ENCODE peak calls at places on chromosomes 12 and 14, in ten cellular contexts. Y is CD4-positive, alpha-beta T cell; P is left ventricle myocardium inferior; D is bronchial epithelial cell; R is fibroblast of the aortic adventitia; B is fibroblast of mammary gland; A is stomach; X is ascending aorta; V is HCT116; U is uterus. Z is an unnamed sample.

GRCh38 chr12:92574046-92574783 is 128.6 kb upstream of the PLEKHG7 start:
- DNase-seq in Y (no peak), P (no peak), D (peak; percentile 59), R (no peak), B (peak; percentile 31), A (no peak), X (no peak), V (peak; percentile 27), U (no peak), Z (no peak)

GRCh38 chr12:106645074-106645421 is 62.2 kb downstream of the RFX4 start:
- DNase-seq in Y (no peak), P (peak; percentile 59), D (peak; percentile 10), R (no peak), B (peak; percentile 7), A (peak; percentile 71), X (no peak), V (no peak), U (no peak), Z (no peak)

GRCh38 chr14:75476274-75476995 is 45.8 kb upstream of the BATF start:
- DNase-seq in Y (no peak), P (no peak), D (no peak), R (no peak), B (no peak), A (peak; percentile 17), X (no peak), V (no peak), U (no peak), Z (no peak)

GRCh38 chr12:52074006-52074405 is 4.2 kb downstream of the ATG101 start:
- DNase-seq in Y (no peak), P (peak; percentile 70), D (no peak), R (peak; percentile 31), B (peak; percentile 88), A (peak; percentile 78), X (no peak), V (no peak), U (no peak), Z (no peak)

GRCh38 chr12:97024393-97024792 is 117.3 kb downstream of the NEDD1 start:
- DNase-seq in Y (no peak), P (no peak), D (no peak), R (no peak), B (no peak), A (no peak), X (no peak), V (no peak), U (no peak), Z (no peak)

GRCh38 chr12:120399531-120399930 is 30.6 kb upstream of the MSI1 start:
- DNase-seq in Y (no peak), P (no peak), D (peak; percentile 35), R (peak; percentile 43), B (peak; percentile 54), A (no peak), X (no peak), V (no peak), U (no peak), Z (no peak)

GRCh38 chr14:39302124-39302810 is 68.6 kb downstream of the MIA2 start:
- DNase-seq in Y (no peak), P (no peak), D (peak; percentile 18), R (no peak), B (peak; percentile 4), A (no peak), X (no peak), V (no peak), U (no peak), Z (no peak)

GRCh38 chr12:15603461-15604085 is 185.6 kb downstream of the EPS8 start:
- DNase-seq in Y (no peak), P (no peak), D (no peak), R (no peak), B (no peak), A (no peak), X (no peak), V (no peak), U (no peak), Z (no peak)

GRCh38 chr14:68379510-68380303 is 413.2 kb downstream of the ZFP36L1 start:
- DNase-seq in Y (no peak), P (no peak), D (no peak), R (no peak), B (no peak), A (no peak), X (no peak), V (no peak), U (no peak), Z (no peak)

GRCh38 chr12:94149781-94150482 is 1.6 kb downstream of the PLXNC1 start:
- DNase-seq in Y (no peak), P (peak; percentile 34), D (no peak), R (no peak), B (peak; percentile 25), A (peak; percentile 28), X (peak; percentile 70), V (no peak), U (peak; percentile 60), Z (peak; percentile 40)

GRCh38 chr12:124371366-124371765 is 76.5 kb downstream of the RFLNA start:
- DNase-seq in Y (no peak), P (no peak), D (no peak), R (no peak), B (no peak), A (no peak), X (no peak), V (no peak), U (no peak), Z (no peak)

GRCh38 chr12:106601031-106601430 is 18.2 kb downstream of the RFX4 start:
- DNase-seq in Y (no peak), P (no peak), D (no peak), R (no peak), B (no peak), A (no peak), X (no peak), V (no peak), U (no peak), Z (no peak)

GRCh38 chr12:114916124-114916523 is 232.1 kb upstream of the TBX3 start:
- DNase-seq in Y (no peak), P (no peak), D (no peak), R (peak; percentile 81), B (peak; percentile 99), A (no peak), X (no peak), V (no peak), U (no peak), Z (no peak)

GRCh38 chr12:132310181-132311040 is 19.0 kb downstream of the GALNT9 start:
- DNase-seq in Y (no peak), P (no peak), D (no peak), R (no peak), B (no peak), A (no peak), X (no peak), V (no peak), U (no peak), Z (no peak)

GRCh38 chr14:30005114-30005698 is 77.6 kb upstream of the PRKD1 start:
- DNase-seq in Y (no peak), P (no peak), D (peak; percentile 65), R (peak; percentile 82), B (peak; percentile 81), A (no peak), X (no peak), V (no peak), U (no peak), Z (no peak)

GRCh38 chr12:51386361-51386760 is 4.8 kb downstream of the GALNT6 start:
- DNase-seq in Y (no peak), P (no peak), D (peak; percentile 58), R (no peak), B (no peak), A (no peak), X (no peak), V (no peak), U (no peak), Z (no peak)

GRCh38 chr14:98208074-98208675 is 1063.8 kb downstream of the BCL11B start:
- DNase-seq in Y (no peak), P (no peak), D (no peak), R (no peak), B (no peak), A (no peak), X (no peak), V (no peak), U (no peak), Z (no peak)
- TF ChIP-seq CTCF in Y (no peak), P (no peak), D (no peak), R (no peak), B (no peak), A (no peak), X (no peak), V (no peak), U (no peak), Z (no peak)

GRCh38 chr12:54012631-54013398 is 4.0 kb downstream of the HOXC8 start:
- DNase-seq in Y (no peak), P (no peak), D (no peak), R (no peak), B (peak; percentile 51), A (no peak), X (no peak), V (no peak), U (no peak), Z (no peak)
- TF ChIP-seq CTCF in Y (no peak), P (no peak), D (no peak), R (no peak), B (peak; percentile 2), A (no peak), X (no peak), V (no peak), U (no peak), Z (no peak)

DNA sequence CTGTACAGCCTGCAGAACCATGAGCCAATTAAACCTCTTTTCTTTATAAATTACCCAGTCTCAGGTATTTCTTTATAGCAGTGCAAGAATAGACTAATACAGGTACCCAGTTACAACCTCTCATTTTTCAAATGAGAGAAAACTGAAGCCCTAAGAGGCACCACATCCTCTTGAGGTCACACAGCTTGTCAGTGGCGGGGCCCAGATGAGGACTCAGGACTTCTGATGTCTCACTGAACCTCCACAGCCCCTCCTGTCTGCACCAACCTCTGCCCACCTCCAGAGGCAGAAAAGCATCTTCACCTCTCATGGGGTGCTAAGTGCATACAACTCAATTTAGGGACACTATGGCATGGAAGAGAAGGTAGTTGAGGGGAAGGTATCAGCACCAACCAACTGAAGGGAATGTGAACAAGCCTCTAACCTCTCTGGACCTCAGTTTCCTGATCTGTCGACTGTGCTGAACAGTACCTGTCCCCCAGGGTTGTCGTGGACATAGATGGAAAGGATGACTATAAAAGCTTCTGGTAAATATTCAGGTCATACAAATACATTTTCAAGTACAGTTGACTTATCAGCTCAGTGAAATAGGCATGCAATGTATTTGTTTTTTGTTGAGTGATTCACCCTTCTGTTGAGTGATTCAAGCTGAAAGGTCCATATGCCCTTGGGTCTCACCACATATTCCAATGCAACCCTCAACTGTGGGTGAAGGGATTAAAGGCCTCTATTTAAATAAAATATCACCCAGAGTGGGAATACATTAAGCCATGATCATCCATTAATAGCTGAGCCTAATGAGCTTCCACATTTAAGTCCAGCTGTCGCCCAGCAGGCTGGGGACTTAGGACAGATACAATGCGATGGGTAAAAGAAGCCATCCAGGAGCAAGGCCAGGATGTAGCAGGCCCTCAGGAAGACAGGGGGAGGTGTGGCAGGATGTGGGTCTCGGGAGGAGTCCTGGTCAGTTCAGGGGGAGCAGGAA is 120.4 kb downstream of the CRACR2A start:
- DNase-seq in Y (no peak), P (no peak), D (peak; percentile 45), R (peak; percentile 20), B (peak; percentile 38), A (no peak), X (no peak), V (no peak), U (no peak), Z (no peak)
- TF ChIP-seq CTCF in Y (no peak), P (no peak), D (no peak), R (no peak), B (no peak), A (no peak), X (no peak), V (no peak), U (no peak), Z (no peak)

DNA sequence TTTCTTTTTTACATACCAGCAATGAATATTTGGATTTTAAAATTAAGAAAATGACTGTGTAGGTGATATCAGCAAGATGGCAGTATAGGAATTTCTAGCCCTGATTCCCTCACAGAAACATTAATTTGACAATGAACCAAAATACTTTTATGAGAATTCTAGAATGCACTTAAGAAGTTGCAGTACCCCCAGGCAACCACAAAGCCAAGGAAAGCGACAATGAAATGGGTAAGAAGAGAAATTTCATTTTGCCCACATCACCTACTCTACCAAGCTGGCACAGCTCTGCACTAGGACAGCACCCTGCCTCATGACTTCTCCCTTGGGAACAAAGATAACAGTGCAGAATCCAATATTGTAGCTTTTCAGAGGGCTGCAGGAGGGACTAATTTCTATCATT is 6.6 kb downstream of the OR9K2 start:
- DNase-seq in Y (no peak), P (no peak), D (no peak), R (no peak), B (no peak), A (no peak), X (no peak), V (no peak), U (no peak), Z (no peak)
- TF ChIP-seq CTCF in Y (no peak), P (no peak), D (no peak), R (no peak), B (peak; percentile 1), A (no peak), X (no peak), V (peak; percentile 31), U (no peak), Z (no peak)